ENCODE peak calls at places on chromosome 11, in nine cellular contexts. S, L, A, U, E, N, Z, O and V are unnamed samples.

GRCh38 chr11:64629796-64630562 is 39.0 kb downstream of the SLC22A12 start:
- DNase-seq in S (peak; percentile 46), L (peak; percentile 54), A (no peak), U (no peak), E (no peak), N (no peak), Z (no peak), O (no peak), V (no peak)

GRCh38 chr11:95338430-95338991 is 107.5 kb upstream of the SESN3 start:
- DNase-seq in S (peak; percentile 34), L (peak; percentile 34), A (peak; percentile 85), U (no peak), E (no peak), N (no peak), Z (peak; percentile 48), O (no peak), V (no peak)

GRCh38 chr11:498297-499181 is 8.5 kb downstream of the RNH1 start:
- DNase-seq in S (no peak), L (no peak), A (no peak), U (no peak), E (no peak), N (no peak), Z (no peak), O (peak; percentile 74), V (no peak)

GRCh38 chr11:23502821-23503220 is 642.5 kb upstream of the CCDC179 start:
- DNase-seq in S (no peak), L (no peak), A (no peak), U (no peak), E (no peak), N (peak; percentile 57), Z (no peak), O (no peak), V (peak; percentile 14)

GRCh38 chr11:112042161-112042960 is 17.2 kb downstream of the DLAT start:
- DNase-seq in S (no peak), L (no peak), A (peak; percentile 22), U (no peak), E (no peak), N (peak; percentile 32), Z (peak; percentile 25), O (no peak), V (no peak)

GRCh38 chr11:1749787-1750351 is 526 bp downstream of the IFITM10 start:
- DNase-seq in S (no peak), L (peak; percentile 11), A (peak; percentile 73), U (no peak), E (no peak), N (peak; percentile 91), Z (peak; percentile 87), O (peak; percentile 67), V (peak; percentile 60)

GRCh38 chr11:71221851-71222250 is 30.5 kb downstream of the SHANK2 start:
- DNase-seq in S (no peak), L (no peak), A (no peak), U (no peak), E (no peak), N (no peak), Z (no peak), O (peak; percentile 20), V (no peak)

GRCh38 chr11:72352859-72353551 is 81.3 kb downstream of the CLPB start:
- DNase-seq in S (no peak), L (no peak), A (peak; percentile 66), U (no peak), E (no peak), N (peak; percentile 67), Z (peak; percentile 81), O (no peak), V (peak; percentile 23)

GRCh38 chr11:71240865-71241691 is 11.3 kb downstream of the SHANK2 start:
- DNase-seq in S (no peak), L (peak; percentile 23), A (peak; percentile 88), U (no peak), E (no peak), N (peak; percentile 90), Z (peak; percentile 76), O (no peak), V (peak; percentile 46)

GRCh38 chr11:44006882-44007495 is 40.8 kb upstream of the ACCSL start:
- DNase-seq in S (no peak), L (no peak), A (no peak), U (no peak), E (no peak), N (no peak), Z (no peak), O (no peak), V (no peak)

GRCh38 chr11:72924568-72925190 is 110.5 kb downstream of the ATG16L2 start:
- DNase-seq in S (no peak), L (no peak), A (peak; percentile 76), U (no peak), E (peak; percentile 18), N (peak; percentile 11), Z (peak; percentile 64), O (no peak), V (no peak)

GRCh38 chr11:6259638-6260019 is at the start of gene CCKBR:
- DNase-seq in S (peak; percentile 25), L (peak; percentile 23), A (no peak), U (peak; percentile 8), E (no peak), N (no peak), Z (no peak), O (peak; percentile 88), V (no peak)
- TF ChIP-seq CTCF in S (no peak), L (no peak), A (no peak), U (no peak), E (no peak), N (no peak), Z (no peak), O (no peak), V (no peak)

GRCh38 chr11:117515892-117516291 is 188.2 kb downstream of the CEP164 start:
- DNase-seq in S (no peak), L (no peak), A (no peak), U (no peak), E (no peak), N (no peak), Z (no peak), O (no peak), V (no peak)

GRCh38 chr11:117511483-117511934 is 183.9 kb downstream of the CEP164 start:
- DNase-seq in S (no peak), L (no peak), A (no peak), U (no peak), E (no peak), N (no peak), Z (no peak), O (no peak), V (no peak)

GRCh38 chr11:117511981-117512448 is 184.4 kb downstream of the CEP164 start:
- DNase-seq in S (peak; percentile 56), L (peak; percentile 27), A (no peak), U (no peak), E (no peak), N (no peak), Z (no peak), O (no peak), V (no peak)

GRCh38 chr11:117513666-117514065 is 186.0 kb downstream of the CEP164 start:
- DNase-seq in S (no peak), L (no peak), A (no peak), U (no peak), E (no peak), N (no peak), Z (no peak), O (no peak), V (no peak)

DNA sequence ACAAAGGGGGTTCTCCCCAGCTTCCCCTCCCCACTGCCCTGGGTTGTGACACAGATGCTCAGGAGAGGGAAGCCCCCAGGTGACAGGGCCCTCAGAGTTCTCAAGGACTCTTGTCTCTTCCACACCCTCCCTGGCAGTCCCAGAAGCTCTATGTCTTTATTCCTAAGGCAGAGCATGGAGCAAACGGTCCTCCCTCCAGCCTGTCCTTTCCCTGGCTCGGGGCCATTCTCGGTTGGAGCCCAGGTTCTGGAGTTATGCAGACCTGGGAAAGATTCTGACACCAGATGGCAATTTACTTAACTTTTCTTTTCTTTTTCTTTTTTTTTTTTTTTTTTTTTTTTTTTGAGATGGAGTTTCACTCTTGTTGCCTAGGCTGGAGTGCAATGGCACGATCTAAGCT is 186.6 kb downstream of the CEP164 start:
- DNase-seq in S (no peak), L (no peak), A (no peak), U (no peak), E (no peak), N (no peak), Z (no peak), O (no peak), V (no peak)
- H3K4me3 ChIP-seq in S (no peak overlapping the region), L (no peak overlapping the region), A (no peak overlapping the region), U (no peak overlapping the region), E (no peak overlapping the region), N (no peak overlapping the region), Z (no peak overlapping the region), O (no peak overlapping the region), V (no peak overlapping the region)

GRCh38 chr11:86644291-86644690 is 28.1 kb downstream of the ME3 start:
- DNase-seq in S (no peak), L (no peak), A (peak; percentile 86), U (no peak), E (no peak), N (peak; percentile 75), Z (peak; percentile 82), O (no peak), V (no peak)

GRCh38 chr11:86638673-86639072 is 33.7 kb downstream of the ME3 start:
- DNase-seq in S (no peak), L (no peak), A (no peak), U (no peak), E (no peak), N (no peak), Z (no peak), O (no peak), V (no peak)

GRCh38 chr11:86637976-86638375 is 34.4 kb downstream of the ME3 start:
- DNase-seq in S (no peak), L (no peak), A (no peak), U (no peak), E (no peak), N (no peak), Z (no peak), O (no peak), V (no peak)

GRCh38 chr11:86639172-86639571 is 33.2 kb downstream of the ME3 start:
- DNase-seq in S (no peak), L (no peak), A (no peak), U (no peak), E (no peak), N (no peak), Z (no peak), O (no peak), V (no peak)

DNA sequence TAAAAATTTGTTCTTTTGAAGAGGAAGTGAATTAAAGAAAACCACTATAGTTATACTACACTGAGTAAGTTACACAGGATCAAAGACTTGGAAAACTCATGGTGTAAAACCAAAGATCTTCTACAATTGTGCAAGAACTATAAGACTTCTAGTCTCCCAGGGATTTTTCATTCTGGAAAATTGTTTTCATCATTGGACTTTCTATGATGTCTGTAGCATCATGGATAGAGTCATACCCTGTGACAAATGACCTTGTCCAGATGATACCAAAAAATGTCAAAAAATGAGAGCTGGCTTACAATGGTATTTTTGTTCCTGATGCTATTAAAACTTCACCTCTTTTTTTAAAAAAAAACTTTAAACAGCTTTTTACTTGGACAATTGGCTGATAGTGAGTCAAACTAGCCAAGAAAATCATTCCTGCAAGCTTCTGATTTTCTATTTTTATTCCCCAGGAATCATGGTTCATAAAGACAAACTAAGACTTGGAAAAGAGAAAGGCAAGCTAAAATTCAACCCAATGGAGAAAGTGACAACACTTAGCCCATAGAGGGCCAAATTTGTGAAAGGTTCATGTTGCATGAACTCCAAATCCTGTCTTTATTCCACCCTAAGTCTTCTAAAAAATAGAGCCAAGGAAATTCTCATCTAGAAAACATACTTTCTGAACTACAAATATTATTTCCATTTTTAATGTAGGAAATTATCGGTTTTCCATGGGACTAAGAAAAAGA is 30.7 kb downstream of the ME3 start:
- DNase-seq in S (no peak), L (no peak), A (no peak), U (no peak), E (no peak), N (no peak), Z (no peak), O (no peak), V (no peak)
- TF ChIP-seq CTCF in S (no peak), L (no peak), A (no peak), U (no peak), E (no peak), N (no peak), Z (no peak), O (no peak), V (no peak)

GRCh38 chr11:130428692-130429681 is 578 bp upstream of the ADAMTS8 start:
- DNase-seq in S (no peak), L (no peak), A (no peak), U (no peak), E (no peak), N (no peak), Z (no peak), O (no peak), V (no peak)
- H3K4me3 ChIP-seq in S (no peak overlapping the region), L (no peak overlapping the region), A (peak overlapping the region; percentile 14), U (no peak overlapping the region), E (no peak overlapping the region), N (no peak overlapping the region), Z (peak overlapping the region; percentile 17), O (peak overlapping the region; percentile 43), V (peak overlapping the region; percentile 29)